ENCODE peak calls at places on chromosome 9, in ten cellular contexts. One of them, this sample, is unnamed.

GRCh38 chr9:16315720-16316119 is 554.8 kb downstream of the BNC2 start:
- DNase-seq in GM23338: no peak
- DNase-seq in progenitor cell of endocrine pancreas: no peak
- DNase-seq in CD4-positive, alpha-beta T cell: no peak
- DNase-seq in endothelial cell of umbilical vein: no peak
- DNase-seq in epithelial cell of proximal tubule: no peak
- DNase-seq in endothelial cell: no peak
- DNase-seq in upper lobe of right lung: no peak
- DNase-seq in heart left ventricle: no peak
- DNase-seq in activated CD8-positive, alpha-beta T cell treated with anti-CD3 and anti-CD28 coated beads for 36 hours: no peak
- DNase-seq in this sample: no peak

GRCh38 chr9:79763861-79764260 is 192.1 kb downstream of the TLE4 start:
- DNase-seq in endothelial cell of umbilical vein: no peak
- DNase-seq in CD4-positive, alpha-beta T cell: no peak
- DNase-seq in epithelial cell of proximal tubule: no peak
- DNase-seq in GM23338: no peak
- DNase-seq in endothelial cell: no peak
- DNase-seq in heart left ventricle: no peak
- DNase-seq in upper lobe of right lung: no peak
- DNase-seq in activated CD8-positive, alpha-beta T cell treated with anti-CD3 and anti-CD28 coated beads for 36 hours: no peak
- DNase-seq in progenitor cell of endocrine pancreas: no peak
- DNase-seq in this sample: no peak

GRCh38 chr9:123486431-123486830 is 130.4 kb downstream of the CRB2 start:
- DNase-seq in epithelial cell of proximal tubule: no peak
- DNase-seq in endothelial cell of umbilical vein: no peak
- DNase-seq in GM23338: no peak
- DNase-seq in CD4-positive, alpha-beta T cell: no peak
- DNase-seq in progenitor cell of endocrine pancreas: no peak
- DNase-seq in activated CD8-positive, alpha-beta T cell treated with anti-CD3 and anti-CD28 coated beads for 36 hours: no peak
- DNase-seq in upper lobe of right lung: no peak
- DNase-seq in heart left ventricle: no peak
- DNase-seq in endothelial cell: no peak
- DNase-seq in this sample: no peak

GRCh38 chr9:13480688-13481087 is 201.2 kb upstream of the MPDZ start:
- DNase-seq in endothelial cell of umbilical vein: no peak
- DNase-seq in activated CD8-positive, alpha-beta T cell treated with anti-CD3 and anti-CD28 coated beads for 36 hours: no peak
- DNase-seq in CD4-positive, alpha-beta T cell: no peak
- DNase-seq in epithelial cell of proximal tubule: no peak
- DNase-seq in heart left ventricle: no peak
- DNase-seq in endothelial cell: no peak
- DNase-seq in upper lobe of right lung: no peak
- DNase-seq in progenitor cell of endocrine pancreas: no peak
- DNase-seq in GM23338: no peak
- DNase-seq in this sample: no peak

GRCh38 chr9:105146677-105147076 is 97.8 kb upstream of the SLC44A1 start:
- DNase-seq in GM23338: no peak
- DNase-seq in heart left ventricle: no peak
- DNase-seq in activated CD8-positive, alpha-beta T cell treated with anti-CD3 and anti-CD28 coated beads for 36 hours: no peak
- DNase-seq in epithelial cell of proximal tubule: no peak
- DNase-seq in upper lobe of right lung: no peak
- DNase-seq in endothelial cell of umbilical vein: no peak
- DNase-seq in progenitor cell of endocrine pancreas: no peak
- DNase-seq in CD4-positive, alpha-beta T cell: no peak
- DNase-seq in endothelial cell: no peak
- DNase-seq in this sample: no peak

GRCh38 chr9:123339666-123340414 is 16.2 kb upstream of the CRB2 start:
- DNase-seq in CD4-positive, alpha-beta T cell: no peak
- DNase-seq in endothelial cell of umbilical vein: no peak
- DNase-seq in endothelial cell: no peak
- DNase-seq in progenitor cell of endocrine pancreas: no peak
- DNase-seq in GM23338: no peak
- DNase-seq in activated CD8-positive, alpha-beta T cell treated with anti-CD3 and anti-CD28 coated beads for 36 hours: peak; percentile 87
- DNase-seq in upper lobe of right lung: no peak
- DNase-seq in heart left ventricle: peak; percentile 71
- DNase-seq in epithelial cell of proximal tubule: no peak
- DNase-seq in this sample: peak; percentile 67

GRCh38 chr9:127803507-127804352 is 1.0 kb downstream of the FPGS start:
- DNase-seq in progenitor cell of endocrine pancreas: no peak
- DNase-seq in epithelial cell of proximal tubule: no peak
- DNase-seq in activated CD8-positive, alpha-beta T cell treated with anti-CD3 and anti-CD28 coated beads for 36 hours: peak; percentile 41
- DNase-seq in endothelial cell of umbilical vein: no peak
- DNase-seq in endothelial cell: no peak
- DNase-seq in CD4-positive, alpha-beta T cell: no peak
- DNase-seq in upper lobe of right lung: peak; percentile 75
- DNase-seq in GM23338: peak; percentile 59
- DNase-seq in heart left ventricle: no peak
- DNase-seq in this sample: no peak

GRCh38 chr9:113682297-113682771 is 193.8 kb upstream of the ZNF618 start:
- DNase-seq in CD4-positive, alpha-beta T cell: peak; percentile 42
- DNase-seq in heart left ventricle: peak; percentile 69
- DNase-seq in GM23338: peak; percentile 85
- DNase-seq in endothelial cell: peak; percentile 82
- DNase-seq in epithelial cell of proximal tubule: peak; percentile 33
- DNase-seq in endothelial cell of umbilical vein: peak; percentile 85
- DNase-seq in progenitor cell of endocrine pancreas: peak; percentile 65
- DNase-seq in activated CD8-positive, alpha-beta T cell treated with anti-CD3 and anti-CD28 coated beads for 36 hours: peak; percentile 69
- DNase-seq in upper lobe of right lung: peak; percentile 73
- DNase-seq in this sample: no peak

GRCh38 chr9:36956908-36957307 is 77.2 kb downstream of the PAX5 start:
- DNase-seq in epithelial cell of proximal tubule: no peak
- DNase-seq in GM23338: peak; percentile 55
- DNase-seq in CD4-positive, alpha-beta T cell: no peak
- DNase-seq in endothelial cell: no peak
- DNase-seq in progenitor cell of endocrine pancreas: no peak
- DNase-seq in heart left ventricle: no peak
- DNase-seq in endothelial cell of umbilical vein: no peak
- DNase-seq in activated CD8-positive, alpha-beta T cell treated with anti-CD3 and anti-CD28 coated beads for 36 hours: no peak
- DNase-seq in upper lobe of right lung: peak; percentile 31
- DNase-seq in this sample: no peak

GRCh38 chr9:75889977-75890540 is 414 bp upstream of the PCSK5 start:
- DNase-seq in endothelial cell of umbilical vein: no peak
- DNase-seq in upper lobe of right lung: no peak
- DNase-seq in activated CD8-positive, alpha-beta T cell treated with anti-CD3 and anti-CD28 coated beads for 36 hours: peak; percentile 7
- DNase-seq in endothelial cell: peak; percentile 19
- DNase-seq in heart left ventricle: no peak
- DNase-seq in progenitor cell of endocrine pancreas: no peak
- DNase-seq in epithelial cell of proximal tubule: no peak
- DNase-seq in CD4-positive, alpha-beta T cell: no peak
- DNase-seq in GM23338: peak; percentile 33
- DNase-seq in this sample: no peak

GRCh38 chr9:89874351-89875321 is 269.8 kb downstream of the GADD45G start:
- DNase-seq in upper lobe of right lung: peak; percentile 63
- DNase-seq in endothelial cell: no peak
- DNase-seq in endothelial cell of umbilical vein: no peak
- DNase-seq in progenitor cell of endocrine pancreas: no peak
- DNase-seq in activated CD8-positive, alpha-beta T cell treated with anti-CD3 and anti-CD28 coated beads for 36 hours: no peak
- DNase-seq in GM23338: no peak
- DNase-seq in heart left ventricle: no peak
- DNase-seq in CD4-positive, alpha-beta T cell: peak; percentile 24
- DNase-seq in epithelial cell of proximal tubule: no peak
- DNase-seq in this sample: no peak

GRCh38 chr9:125428060-125428481 is 166.4 kb downstream of the GAPVD1 start:
- DNase-seq in upper lobe of right lung: peak; percentile 74
- DNase-seq in endothelial cell: no peak
- DNase-seq in CD4-positive, alpha-beta T cell: no peak
- DNase-seq in activated CD8-positive, alpha-beta T cell treated with anti-CD3 and anti-CD28 coated beads for 36 hours: peak; percentile 48
- DNase-seq in endothelial cell of umbilical vein: no peak
- DNase-seq in GM23338: peak; percentile 54
- DNase-seq in progenitor cell of endocrine pancreas: no peak
- DNase-seq in heart left ventricle: peak; percentile 33
- DNase-seq in epithelial cell of proximal tubule: no peak
- DNase-seq in this sample: peak; percentile 46

GRCh38 chr9:4127873-4128272 is 172.0 kb downstream of the GLIS3 start:
- DNase-seq in progenitor cell of endocrine pancreas: no peak
- DNase-seq in upper lobe of right lung: no peak
- DNase-seq in epithelial cell of proximal tubule: no peak
- DNase-seq in GM23338: no peak
- DNase-seq in endothelial cell: no peak
- DNase-seq in heart left ventricle: no peak
- DNase-seq in activated CD8-positive, alpha-beta T cell treated with anti-CD3 and anti-CD28 coated beads for 36 hours: no peak
- DNase-seq in endothelial cell of umbilical vein: no peak
- DNase-seq in CD4-positive, alpha-beta T cell: no peak
- DNase-seq in this sample: no peak

GRCh38 chr9:14087576-14087975 is 226.4 kb downstream of the NFIB start:
- DNase-seq in endothelial cell: no peak
- DNase-seq in upper lobe of right lung: no peak
- DNase-seq in GM23338: peak; percentile 34
- DNase-seq in endothelial cell of umbilical vein: no peak
- DNase-seq in epithelial cell of proximal tubule: no peak
- DNase-seq in heart left ventricle: no peak
- DNase-seq in activated CD8-positive, alpha-beta T cell treated with anti-CD3 and anti-CD28 coated beads for 36 hours: no peak
- DNase-seq in progenitor cell of endocrine pancreas: no peak
- DNase-seq in CD4-positive, alpha-beta T cell: no peak
- DNase-seq in this sample: no peak

GRCh38 chr9:108696156-108696555 is 159.6 kb downstream of the ACTL7B start:
- DNase-seq in CD4-positive, alpha-beta T cell: no peak
- DNase-seq in upper lobe of right lung: no peak
- DNase-seq in progenitor cell of endocrine pancreas: no peak
- DNase-seq in epithelial cell of proximal tubule: no peak
- DNase-seq in endothelial cell of umbilical vein: no peak
- DNase-seq in heart left ventricle: no peak
- DNase-seq in endothelial cell: no peak
- DNase-seq in activated CD8-positive, alpha-beta T cell treated with anti-CD3 and anti-CD28 coated beads for 36 hours: no peak
- DNase-seq in GM23338: no peak
- DNase-seq in this sample: no peak

GRCh38 chr9:32414856-32415255 is 30.4 kb downstream of the ACO1 start:
- DNase-seq in CD4-positive, alpha-beta T cell: no peak
- DNase-seq in activated CD8-positive, alpha-beta T cell treated with anti-CD3 and anti-CD28 coated beads for 36 hours: no peak
- DNase-seq in epithelial cell of proximal tubule: no peak
- DNase-seq in heart left ventricle: no peak
- DNase-seq in endothelial cell: no peak
- DNase-seq in endothelial cell of umbilical vein: no peak
- DNase-seq in GM23338: no peak
- DNase-seq in upper lobe of right lung: no peak
- DNase-seq in progenitor cell of endocrine pancreas: no peak
- DNase-seq in this sample: no peak

DNA sequence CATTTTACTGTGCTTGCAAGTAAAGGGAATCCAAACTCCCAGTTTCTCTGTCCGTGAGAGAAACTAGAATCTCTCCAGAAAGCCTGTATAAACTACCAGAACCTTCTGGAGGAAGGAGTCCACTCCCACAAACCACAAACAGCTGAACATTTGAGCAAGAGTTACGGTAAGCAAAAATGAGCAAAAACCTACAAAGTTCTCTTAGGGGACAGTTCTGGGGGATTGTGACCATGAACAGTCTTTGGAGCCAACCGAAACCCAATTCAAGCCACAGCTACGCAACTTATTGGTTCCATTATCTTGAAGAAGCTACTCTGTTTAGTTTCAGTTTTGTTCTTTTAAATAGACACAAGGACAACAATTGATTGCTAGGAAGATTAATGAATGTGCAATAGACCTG is 330.6 kb downstream of the ASTN2 start:
- DNase-seq in heart left ventricle: no peak
- DNase-seq in epithelial cell of proximal tubule: no peak
- DNase-seq in GM23338: no peak
- DNase-seq in upper lobe of right lung: no peak
- DNase-seq in activated CD8-positive, alpha-beta T cell treated with anti-CD3 and anti-CD28 coated beads for 36 hours: no peak
- DNase-seq in progenitor cell of endocrine pancreas: no peak
- DNase-seq in endothelial cell of umbilical vein: no peak
- DNase-seq in CD4-positive, alpha-beta T cell: no peak
- DNase-seq in endothelial cell: no peak
- DNase-seq in this sample: peak; percentile 20
- TF ChIP-seq CTCF in heart left ventricle: no peak
- TF ChIP-seq CTCF in epithelial cell of proximal tubule: no peak
- TF ChIP-seq CTCF in GM23338: no peak
- TF ChIP-seq CTCF in upper lobe of right lung: no peak
- TF ChIP-seq CTCF in activated CD8-positive, alpha-beta T cell treated with anti-CD3 and anti-CD28 coated beads for 36 hours: no peak
- TF ChIP-seq CTCF in progenitor cell of endocrine pancreas: no peak
- TF ChIP-seq CTCF in endothelial cell of umbilical vein: no peak
- TF ChIP-seq CTCF in CD4-positive, alpha-beta T cell: no peak
- TF ChIP-seq CTCF in endothelial cell: no peak
- TF ChIP-seq CTCF in this sample: no peak

DNA sequence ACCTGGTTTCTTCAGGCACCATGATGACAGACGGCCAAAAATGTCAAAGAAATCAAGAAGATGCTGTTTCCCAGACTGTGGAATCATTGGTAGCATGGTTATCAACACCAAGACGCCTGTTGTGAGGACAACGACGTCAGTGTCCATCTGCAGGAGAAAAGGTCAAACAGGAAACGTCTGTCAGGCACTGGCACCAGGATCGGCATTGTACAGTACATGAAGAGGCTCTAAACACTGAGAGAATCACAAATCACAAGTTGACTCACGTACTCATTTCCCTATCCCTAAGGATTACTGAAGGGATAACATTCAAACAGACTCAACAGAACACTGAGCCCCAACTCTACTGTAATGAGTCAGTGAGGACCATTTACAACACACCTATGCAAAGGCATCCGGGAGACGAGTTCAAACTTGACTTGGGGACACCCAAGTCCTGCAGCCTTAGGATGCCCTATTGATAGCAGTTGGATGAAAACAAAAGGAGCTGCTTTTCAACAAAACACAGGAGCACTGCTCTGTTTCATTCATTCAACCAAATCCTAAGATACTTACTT is 21.0 kb downstream of the TSC1 start:
- DNase-seq in activated CD8-positive, alpha-beta T cell treated with anti-CD3 and anti-CD28 coated beads for 36 hours: no peak
- DNase-seq in endothelial cell: no peak
- DNase-seq in GM23338: no peak
- DNase-seq in CD4-positive, alpha-beta T cell: no peak
- DNase-seq in heart left ventricle: no peak
- DNase-seq in upper lobe of right lung: no peak
- DNase-seq in epithelial cell of proximal tubule: no peak
- DNase-seq in endothelial cell of umbilical vein: no peak
- DNase-seq in progenitor cell of endocrine pancreas: no peak
- DNase-seq in this sample: no peak
- TF ChIP-seq CTCF in activated CD8-positive, alpha-beta T cell treated with anti-CD3 and anti-CD28 coated beads for 36 hours: no peak
- TF ChIP-seq CTCF in endothelial cell: no peak
- TF ChIP-seq CTCF in GM23338: no peak
- TF ChIP-seq CTCF in CD4-positive, alpha-beta T cell: no peak
- TF ChIP-seq CTCF in heart left ventricle: no peak
- TF ChIP-seq CTCF in upper lobe of right lung: no peak
- TF ChIP-seq CTCF in epithelial cell of proximal tubule: no peak
- TF ChIP-seq CTCF in endothelial cell of umbilical vein: no peak
- TF ChIP-seq CTCF in progenitor cell of endocrine pancreas: no peak
- TF ChIP-seq CTCF in this sample: no peak

GRCh38 chr9:15238646-15239045 is 68.4 kb downstream of the TTC39B start:
- DNase-seq in heart left ventricle: no peak
- DNase-seq in endothelial cell: no peak
- DNase-seq in CD4-positive, alpha-beta T cell: no peak
- DNase-seq in epithelial cell of proximal tubule: no peak
- DNase-seq in progenitor cell of endocrine pancreas: no peak
- DNase-seq in GM23338: no peak
- DNase-seq in upper lobe of right lung: no peak
- DNase-seq in endothelial cell of umbilical vein: no peak
- DNase-seq in activated CD8-positive, alpha-beta T cell treated with anti-CD3 and anti-CD28 coated beads for 36 hours: no peak
- DNase-seq in this sample: no peak
- TF ChIP-seq CTCF in heart left ventricle: no peak
- TF ChIP-seq CTCF in endothelial cell: no peak
- TF ChIP-seq CTCF in CD4-positive, alpha-beta T cell: no peak
- TF ChIP-seq CTCF in epithelial cell of proximal tubule: no peak
- TF ChIP-seq CTCF in progenitor cell of endocrine pancreas: no peak
- TF ChIP-seq CTCF in GM23338: no peak
- TF ChIP-seq CTCF in upper lobe of right lung: no peak
- TF ChIP-seq CTCF in endothelial cell of umbilical vein: no peak
- TF ChIP-seq CTCF in activated CD8-positive, alpha-beta T cell treated with anti-CD3 and anti-CD28 coated beads for 36 hours: no peak
- TF ChIP-seq CTCF in this sample: no peak

DNA sequence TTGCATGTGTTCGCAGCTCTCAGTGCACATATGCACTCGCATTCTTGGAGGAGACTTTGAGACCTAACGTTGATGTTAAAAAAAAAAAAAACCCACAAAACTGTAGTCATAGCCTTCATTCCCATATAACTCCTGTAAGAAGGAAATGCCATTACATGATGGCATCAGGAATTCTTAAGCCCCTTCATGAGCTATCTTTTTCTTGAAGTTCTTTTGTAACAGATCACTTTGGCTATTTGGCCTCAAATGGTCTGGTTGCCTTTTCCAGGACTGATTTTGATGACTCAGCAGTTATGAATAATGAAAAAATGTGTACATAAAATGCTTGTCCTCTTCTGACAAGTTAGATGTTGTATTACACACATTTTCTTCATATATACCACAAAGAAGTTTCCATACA is 113.7 kb downstream of the ALDH1A1 start:
- DNase-seq in activated CD8-positive, alpha-beta T cell treated with anti-CD3 and anti-CD28 coated beads for 36 hours: no peak
- DNase-seq in epithelial cell of proximal tubule: no peak
- DNase-seq in upper lobe of right lung: no peak
- DNase-seq in endothelial cell of umbilical vein: no peak
- DNase-seq in endothelial cell: no peak
- DNase-seq in heart left ventricle: no peak
- DNase-seq in CD4-positive, alpha-beta T cell: no peak
- DNase-seq in GM23338: no peak
- DNase-seq in progenitor cell of endocrine pancreas: no peak
- DNase-seq in this sample: no peak
- TF ChIP-seq CTCF in activated CD8-positive, alpha-beta T cell treated with anti-CD3 and anti-CD28 coated beads for 36 hours: no peak
- TF ChIP-seq CTCF in epithelial cell of proximal tubule: no peak
- TF ChIP-seq CTCF in upper lobe of right lung: no peak
- TF ChIP-seq CTCF in endothelial cell of umbilical vein: no peak
- TF ChIP-seq CTCF in endothelial cell: no peak
- TF ChIP-seq CTCF in heart left ventricle: no peak
- TF ChIP-seq CTCF in CD4-positive, alpha-beta T cell: no peak
- TF ChIP-seq CTCF in GM23338: no peak
- TF ChIP-seq CTCF in progenitor cell of endocrine pancreas: no peak
- TF ChIP-seq CTCF in this sample: no peak

This sample was measured in GM06990.